ENCODE peak calls at places on chromosomes 5 and 9, in four cellular contexts. D, F, K and I are unnamed samples.

GRCh38 chr9:121447341-121447834 is 52.3 kb downstream of the GGTA1 start:
- DNase-seq in K (peak; percentile 16), F (peak; percentile 60), D (no peak), I (no peak)

GRCh38 chr5:179795049-179795862 is 1.5 kb downstream of the LTC4S start:
- DNase-seq in D (no peak), F (peak; percentile 18), K (peak; percentile 40), I (peak; percentile 63)

GRCh38 chr9:17810293-17810692 is 231.4 kb downstream of the SH3GL2 start:
- DNase-seq in D (no peak), K (no peak), F (no peak), I (no peak)

GRCh38 chr9:137278061-137278912 is 761 bp downstream of the TOR4A start:
- DNase-seq in D (no peak), K (no peak), F (peak; percentile 62), I (peak; percentile 38)

GRCh38 chr9:34334337-34334824 is 5.0 kb downstream of the NUDT2 start:
- DNase-seq in K (no peak), F (no peak), D (no peak), I (no peak)

GRCh38 chr5:28344803-28345433 is 1306.5 kb upstream of the CDH9 start:
- DNase-seq in K (peak; percentile 79), D (no peak), F (peak; percentile 0), I (peak; percentile 74)

GRCh38 chr9:101027733-101028345 is 688 bp upstream of the PLPPR1 start:
- DNase-seq in K (no peak), F (no peak), D (no peak), I (no peak)

GRCh38 chr5:131206061-131206460 is 35.3 kb downstream of the LYRM7 start:
- DNase-seq in D (no peak), F (no peak), K (no peak), I (no peak)

GRCh38 chr9:35406183-35406959 is 83.5 kb upstream of the RUSC2 start:
- DNase-seq in D (no peak), F (peak; percentile 17), K (no peak), I (peak; percentile 55)

GRCh38 chr9:72364679-72365524 is at the start of gene ZFAND5:
- DNase-seq in K (peak; percentile 97), D (peak; percentile 90), F (peak; percentile 100), I (peak; percentile 100)

GRCh38 chr9:76576344-76576743 is 117.4 kb downstream of the GCNT1 start:
- DNase-seq in F (peak; percentile 85), D (no peak), K (no peak), I (peak; percentile 67)

GRCh38 chr5:40853632-40854192 is 12.5 kb downstream of the CARD6 start:
- DNase-seq in F (no peak), D (no peak), K (no peak), I (no peak)

DNA sequence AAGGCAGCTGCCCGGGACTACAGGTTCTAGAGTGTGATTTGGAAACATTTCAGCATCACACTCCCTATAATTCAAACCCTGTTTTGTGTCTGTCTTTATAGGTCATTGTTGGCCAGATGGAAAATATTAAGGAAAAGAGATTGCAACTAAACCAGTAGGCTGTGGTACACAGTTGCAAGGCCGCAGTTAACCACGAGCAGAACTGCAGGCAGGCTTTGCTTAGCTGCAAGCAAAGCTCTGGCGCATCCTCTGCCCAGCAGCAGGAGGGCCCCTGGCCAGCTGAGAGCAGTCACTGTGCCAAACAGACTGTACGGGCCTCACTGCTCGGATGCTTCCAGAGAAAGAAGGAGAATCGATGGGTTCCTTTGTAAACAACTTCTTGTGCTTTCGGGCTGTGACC is 204.5 kb downstream of the DENND1A start:
- DNase-seq in F (peak; percentile 47), K (no peak), D (no peak), I (peak; percentile 23)
- TF ChIP-seq EZH2phosphoT487 in F (no peak), K (no peak), D (no peak), I (no peak)

DNA sequence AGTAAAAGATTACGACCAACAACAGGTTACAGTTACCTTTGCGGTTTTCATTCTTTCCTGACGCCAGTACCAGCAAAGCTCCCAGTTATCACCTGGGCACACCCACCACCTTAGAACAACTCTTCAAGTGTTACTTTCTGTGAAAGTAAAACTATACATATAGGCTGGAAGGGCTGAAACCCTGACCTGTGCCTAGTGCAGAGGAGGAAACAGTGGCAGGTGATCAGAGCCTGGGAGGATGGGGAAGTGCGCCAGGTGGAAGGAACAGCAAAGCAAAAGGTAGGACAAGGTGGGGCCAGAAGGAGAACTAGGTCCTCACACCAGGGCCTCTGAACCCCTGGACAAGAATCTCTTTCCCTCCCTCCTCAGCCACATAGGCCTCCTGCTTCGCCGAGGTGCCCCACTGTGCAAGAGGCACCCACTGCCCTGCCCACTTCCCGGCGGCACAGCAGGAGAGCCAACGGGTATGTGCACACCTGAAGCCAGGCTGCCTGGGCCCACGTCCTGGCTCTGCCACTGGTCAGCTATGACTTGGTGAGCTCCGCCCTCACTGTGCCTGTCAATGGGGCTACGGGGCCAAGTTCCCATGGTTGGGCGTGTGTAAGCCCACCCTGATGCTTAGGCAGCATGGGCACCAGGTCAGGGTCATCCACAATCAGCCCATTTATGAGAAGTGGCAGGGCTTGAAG is 26.9 kb downstream of the BICD2 start:
- DNase-seq in D (no peak), F (no peak), K (peak; percentile 78), I (no peak)
- H3K27ac ChIP-seq in D (no peak overlapping the region), F (no peak overlapping the region), K (peak overlapping the region; percentile 79), I (no peak overlapping the region)

GRCh38 chr5:173679909-173680626 is 63.6 kb upstream of the BOD1 start:
- DNase-seq in D (no peak), F (no peak), K (peak; percentile 36), I (no peak)
- TF ChIP-seq EZH2phosphoT487 in D (no peak), F (no peak), K (no peak), I (no peak)

GRCh38 chr9:113953541-113953940 is 77.4 kb downstream of the ZNF618 start:
- DNase-seq in K (no peak), D (no peak), F (peak; percentile 55), I (no peak)
- H3K27ac ChIP-seq in K (no peak overlapping the region), D (no peak overlapping the region), F (no peak overlapping the region), I (no peak overlapping the region)